ENCODE peak calls at places on chromosomes 7 and 10, in seven cellular contexts. One of them, this sample, is unnamed. For H3K36me3, the result is how much of the 10 kb centered on the place peaks cover.

GRCh38 chr7:30134523-30135270 is at the start of gene MTURN:
- DNase-seq in adrenal gland: peak
- DNase-seq in mucosa of descending colon: peak
- DNase-seq in upper lobe of right lung: peak
- DNase-seq in GM23248: peak
- DNase-seq in gastrocnemius medialis: peak
- DNase-seq in H7: peak
- DNase-seq in this sample: peak

GRCh38 chr10:132872658-132873057 is 69.7 kb downstream of the CFAP46 start:
- DNase-seq in gastrocnemius medialis: no peak
- DNase-seq in adrenal gland: peak
- DNase-seq in upper lobe of right lung: peak
- DNase-seq in GM23248: no peak
- DNase-seq in H7: no peak
- DNase-seq in mucosa of descending colon: no peak
- DNase-seq in this sample: no peak

GRCh38 chr10:114623661-114624294 is 34.3 kb downstream of the ABLIM1 start:
- DNase-seq in gastrocnemius medialis: no peak
- DNase-seq in GM23248: peak
- DNase-seq in mucosa of descending colon: no peak
- DNase-seq in adrenal gland: peak
- DNase-seq in upper lobe of right lung: no peak
- DNase-seq in H7: peak
- DNase-seq in this sample: peak

GRCh38 chr7:65509368-65510186 is 135.9 kb downstream of the ZNF92 start:
- DNase-seq in adrenal gland: no peak
- DNase-seq in GM23248: peak
- DNase-seq in H7: peak
- DNase-seq in gastrocnemius medialis: no peak
- DNase-seq in upper lobe of right lung: peak
- DNase-seq in mucosa of descending colon: peak
- DNase-seq in this sample: no peak

GRCh38 chr10:64528294-64529002 is 1007.2 kb downstream of the REEP3 start:
- DNase-seq in H7: no peak
- DNase-seq in gastrocnemius medialis: no peak
- DNase-seq in GM23248: no peak
- DNase-seq in adrenal gland: no peak
- DNase-seq in upper lobe of right lung: no peak
- DNase-seq in mucosa of descending colon: no peak
- DNase-seq in this sample: no peak

GRCh38 chr7:97733276-97734206 is 1.7 kb downstream of the TAC1 start:
- DNase-seq in adrenal gland: no peak
- DNase-seq in GM23248: peak
- DNase-seq in H7: peak
- DNase-seq in mucosa of descending colon: peak
- DNase-seq in gastrocnemius medialis: no peak
- DNase-seq in upper lobe of right lung: no peak
- DNase-seq in this sample: peak

GRCh38 chr10:48505394-48506112 is 99.3 kb downstream of the ARHGAP22 start:
- DNase-seq in adrenal gland: peak
- DNase-seq in H7: peak
- DNase-seq in upper lobe of right lung: no peak
- DNase-seq in GM23248: no peak
- DNase-seq in mucosa of descending colon: no peak
- DNase-seq in gastrocnemius medialis: no peak
- DNase-seq in this sample: no peak

GRCh38 chr10:133520193-133520738 is 6.9 kb upstream of the CYP2E1 start:
- DNase-seq in upper lobe of right lung: peak
- DNase-seq in mucosa of descending colon: peak
- DNase-seq in H7: peak
- DNase-seq in gastrocnemius medialis: peak
- DNase-seq in adrenal gland: peak
- DNase-seq in GM23248: peak
- DNase-seq in this sample: peak

GRCh38 chr10:106502651-106503050 is 661.9 kb downstream of the SORCS1 start:
- DNase-seq in upper lobe of right lung: no peak
- DNase-seq in H7: no peak
- DNase-seq in adrenal gland: no peak
- DNase-seq in GM23248: peak
- DNase-seq in gastrocnemius medialis: no peak
- DNase-seq in mucosa of descending colon: no peak
- DNase-seq in this sample: no peak

GRCh38 chr7:151129882-151130591 is 37.5 kb downstream of the GBX1 start:
- DNase-seq in H7: no peak
- DNase-seq in mucosa of descending colon: peak
- DNase-seq in adrenal gland: no peak
- DNase-seq in gastrocnemius medialis: no peak
- DNase-seq in upper lobe of right lung: no peak
- DNase-seq in GM23248: no peak
- DNase-seq in this sample: no peak

GRCh38 chr7:81013036-81013435 is 94.2 kb upstream of the SEMA3C start:
- DNase-seq in mucosa of descending colon: no peak
- DNase-seq in GM23248: peak
- DNase-seq in gastrocnemius medialis: no peak
- DNase-seq in upper lobe of right lung: no peak
- DNase-seq in adrenal gland: no peak
- DNase-seq in H7: peak
- DNase-seq in this sample: no peak

GRCh38 chr7:23349484-23350157 is 50.5 kb downstream of the MALSU1 start:
- DNase-seq in upper lobe of right lung: no peak
- DNase-seq in adrenal gland: no peak
- DNase-seq in H7: peak
- DNase-seq in GM23248: peak
- DNase-seq in mucosa of descending colon: no peak
- DNase-seq in gastrocnemius medialis: no peak
- DNase-seq in this sample: no peak

GRCh38 chr10:34721201-34721840 is 93.8 kb downstream of the PARD3 start:
- DNase-seq in gastrocnemius medialis: no peak
- DNase-seq in GM23248: peak
- DNase-seq in H7: no peak
- DNase-seq in mucosa of descending colon: no peak
- DNase-seq in adrenal gland: no peak
- DNase-seq in upper lobe of right lung: no peak
- DNase-seq in this sample: no peak

GRCh38 chr10:90769946-90770841 is 87.6 kb downstream of the HTR7 start:
- DNase-seq in mucosa of descending colon: no peak
- DNase-seq in upper lobe of right lung: no peak
- DNase-seq in H7: peak
- DNase-seq in adrenal gland: no peak
- DNase-seq in gastrocnemius medialis: no peak
- DNase-seq in GM23248: no peak
- DNase-seq in this sample: no peak

GRCh38 chr10:125007436-125007835 is 65.5 kb downstream of the ZRANB1 start:
- DNase-seq in adrenal gland: no peak
- DNase-seq in gastrocnemius medialis: no peak
- DNase-seq in H7: no peak
- DNase-seq in mucosa of descending colon: no peak
- DNase-seq in upper lobe of right lung: no peak
- DNase-seq in GM23248: no peak
- DNase-seq in this sample: no peak
- H3K36me3 ChIP-seq in adrenal gland: under half
- H3K36me3 ChIP-seq in gastrocnemius medialis: under half
- H3K36me3 ChIP-seq in H7: under half
- H3K36me3 ChIP-seq in mucosa of descending colon: under half
- H3K36me3 ChIP-seq in upper lobe of right lung: under half
- H3K36me3 ChIP-seq in GM23248: under half
- H3K36me3 ChIP-seq in this sample: under half

GRCh38 chr7:128954150-128954549 is 16.4 kb downstream of the IRF5 start:
- DNase-seq in gastrocnemius medialis: no peak
- DNase-seq in H7: no peak
- DNase-seq in adrenal gland: no peak
- DNase-seq in upper lobe of right lung: no peak
- DNase-seq in GM23248: no peak
- DNase-seq in mucosa of descending colon: no peak
- DNase-seq in this sample: no peak

GRCh38 chr7:128957613-128958012 is 19.9 kb downstream of the IRF5 start:
- DNase-seq in adrenal gland: no peak
- DNase-seq in gastrocnemius medialis: no peak
- DNase-seq in upper lobe of right lung: no peak
- DNase-seq in H7: no peak
- DNase-seq in mucosa of descending colon: no peak
- DNase-seq in GM23248: no peak
- DNase-seq in this sample: no peak

GRCh38 chr7:128959296-128959695 is 21.6 kb downstream of the IRF5 start:
- DNase-seq in adrenal gland: no peak
- DNase-seq in mucosa of descending colon: no peak
- DNase-seq in upper lobe of right lung: no peak
- DNase-seq in gastrocnemius medialis: no peak
- DNase-seq in GM23248: no peak
- DNase-seq in H7: no peak
- DNase-seq in this sample: no peak

GRCh38 chr7:128954830-128955797 is 17.4 kb downstream of the IRF5 start:
- DNase-seq in adrenal gland: no peak
- DNase-seq in mucosa of descending colon: no peak
- DNase-seq in GM23248: peak
- DNase-seq in H7: peak
- DNase-seq in upper lobe of right lung: no peak
- DNase-seq in gastrocnemius medialis: no peak
- DNase-seq in this sample: no peak

GRCh38 chr7:128955981-128956380 is 18.3 kb downstream of the IRF5 start:
- DNase-seq in adrenal gland: no peak
- DNase-seq in gastrocnemius medialis: no peak
- DNase-seq in upper lobe of right lung: no peak
- DNase-seq in mucosa of descending colon: no peak
- DNase-seq in GM23248: no peak
- DNase-seq in H7: no peak
- DNase-seq in this sample: no peak
- H3K36me3 ChIP-seq in adrenal gland: half or more
- H3K36me3 ChIP-seq in gastrocnemius medialis: under half
- H3K36me3 ChIP-seq in upper lobe of right lung: half or more
- H3K36me3 ChIP-seq in mucosa of descending colon: under half
- H3K36me3 ChIP-seq in GM23248: under half
- H3K36me3 ChIP-seq in H7: under half
- H3K36me3 ChIP-seq in this sample: under half

GRCh38 chr10:72238392-72239175 is 22.5 kb upstream of the ASCC1 start:
- DNase-seq in GM23248: no peak
- DNase-seq in mucosa of descending colon: no peak
- DNase-seq in H7: no peak
- DNase-seq in upper lobe of right lung: peak
- DNase-seq in gastrocnemius medialis: peak
- DNase-seq in adrenal gland: no peak
- DNase-seq in this sample: peak

GRCh38 chr10:72235544-72236279 is 19.6 kb upstream of the ASCC1 start:
- DNase-seq in adrenal gland: no peak
- DNase-seq in H7: no peak
- DNase-seq in GM23248: no peak
- DNase-seq in gastrocnemius medialis: peak
- DNase-seq in upper lobe of right lung: no peak
- DNase-seq in mucosa of descending colon: no peak
- DNase-seq in this sample: no peak

GRCh38 chr10:72239409-72239808 is 23.3 kb upstream of the ASCC1 start:
- DNase-seq in upper lobe of right lung: no peak
- DNase-seq in adrenal gland: no peak
- DNase-seq in H7: no peak
- DNase-seq in gastrocnemius medialis: no peak
- DNase-seq in GM23248: no peak
- DNase-seq in mucosa of descending colon: no peak
- DNase-seq in this sample: no peak

GRCh38 chr10:72229261-72230251 is 13.5 kb upstream of the ASCC1 start:
- DNase-seq in gastrocnemius medialis: peak
- DNase-seq in mucosa of descending colon: no peak
- DNase-seq in GM23248: peak
- DNase-seq in upper lobe of right lung: no peak
- DNase-seq in H7: no peak
- DNase-seq in adrenal gland: no peak
- DNase-seq in this sample: peak

GRCh38 chr10:72234560-72235095 is 18.6 kb upstream of the ASCC1 start:
- DNase-seq in adrenal gland: no peak
- DNase-seq in GM23248: no peak
- DNase-seq in mucosa of descending colon: no peak
- DNase-seq in upper lobe of right lung: no peak
- DNase-seq in H7: no peak
- DNase-seq in gastrocnemius medialis: no peak
- DNase-seq in this sample: peak
- H3K36me3 ChIP-seq in adrenal gland: under half
- H3K36me3 ChIP-seq in GM23248: under half
- H3K36me3 ChIP-seq in mucosa of descending colon: under half
- H3K36me3 ChIP-seq in upper lobe of right lung: half or more
- H3K36me3 ChIP-seq in H7: under half
- H3K36me3 ChIP-seq in gastrocnemius medialis: under half
- H3K36me3 ChIP-seq in this sample: under half

GRCh38 chr7:139580435-139580834 is 57.0 kb downstream of the CLEC2L start:
- DNase-seq in adrenal gland: peak
- DNase-seq in GM23248: no peak
- DNase-seq in mucosa of descending colon: no peak
- DNase-seq in upper lobe of right lung: no peak
- DNase-seq in H7: no peak
- DNase-seq in gastrocnemius medialis: no peak
- DNase-seq in this sample: no peak
- H3K36me3 ChIP-seq in adrenal gland: half or more
- H3K36me3 ChIP-seq in GM23248: under half
- H3K36me3 ChIP-seq in mucosa of descending colon: under half
- H3K36me3 ChIP-seq in upper lobe of right lung: half or more
- H3K36me3 ChIP-seq in H7: under half
- H3K36me3 ChIP-seq in gastrocnemius medialis: under half
- H3K36me3 ChIP-seq in this sample: under half

GRCh38 chr10:15485027-15485426 is 113.9 kb upstream of the FAM171A1 start:
- DNase-seq in mucosa of descending colon: no peak
- DNase-seq in adrenal gland: no peak
- DNase-seq in GM23248: no peak
- DNase-seq in H7: no peak
- DNase-seq in gastrocnemius medialis: no peak
- DNase-seq in upper lobe of right lung: no peak
- DNase-seq in this sample: no peak

GRCh38 chr10:15485684-15486316 is 114.7 kb upstream of the FAM171A1 start:
- DNase-seq in GM23248: peak
- DNase-seq in adrenal gland: peak
- DNase-seq in gastrocnemius medialis: no peak
- DNase-seq in H7: no peak
- DNase-seq in mucosa of descending colon: no peak
- DNase-seq in upper lobe of right lung: no peak
- DNase-seq in this sample: peak

GRCh38 chr10:15483215-15483970 is 112.3 kb upstream of the FAM171A1 start:
- DNase-seq in upper lobe of right lung: no peak
- DNase-seq in mucosa of descending colon: no peak
- DNase-seq in gastrocnemius medialis: no peak
- DNase-seq in adrenal gland: no peak
- DNase-seq in H7: no peak
- DNase-seq in GM23248: no peak
- DNase-seq in this sample: no peak

GRCh38 chr10:15482168-15482567 is 111.1 kb upstream of the FAM171A1 start:
- DNase-seq in mucosa of descending colon: no peak
- DNase-seq in adrenal gland: no peak
- DNase-seq in GM23248: peak
- DNase-seq in gastrocnemius medialis: no peak
- DNase-seq in H7: no peak
- DNase-seq in upper lobe of right lung: no peak
- DNase-seq in this sample: no peak

DNA sequence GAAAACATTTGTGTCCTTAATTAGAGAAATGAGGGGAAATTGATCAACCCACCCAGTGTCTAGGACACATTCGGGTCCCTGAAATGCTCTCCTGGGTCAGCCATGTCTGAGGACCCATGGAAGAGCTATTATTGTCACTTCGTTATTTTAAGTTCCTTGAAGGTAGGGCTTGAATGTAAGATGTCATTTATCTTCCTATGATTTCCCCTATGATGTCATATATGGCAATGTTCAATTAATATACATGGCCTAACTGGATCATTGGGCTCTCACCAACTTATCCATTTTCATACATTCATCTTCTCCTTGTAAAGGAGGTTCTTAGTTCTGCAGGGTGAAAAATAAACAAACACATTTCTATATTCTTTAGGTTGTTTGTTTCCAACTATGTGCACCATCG is 113.0 kb upstream of the FAM171A1 start:
- DNase-seq in upper lobe of right lung: no peak
- DNase-seq in gastrocnemius medialis: no peak
- DNase-seq in H7: no peak
- DNase-seq in mucosa of descending colon: no peak
- DNase-seq in GM23248: no peak
- DNase-seq in adrenal gland: no peak
- DNase-seq in this sample: no peak
- H3K36me3 ChIP-seq in upper lobe of right lung: under half
- H3K36me3 ChIP-seq in gastrocnemius medialis: under half
- H3K36me3 ChIP-seq in H7: under half
- H3K36me3 ChIP-seq in mucosa of descending colon: under half
- H3K36me3 ChIP-seq in GM23248: under half
- H3K36me3 ChIP-seq in adrenal gland: under half
- H3K36me3 ChIP-seq in this sample: under half

This sample was measured in body of pancreas.